ENCODE peak calls at places on chromosome 4, in four cellular contexts. B is HepG2, H is A549, E is upper lobe of left lung. I is an unnamed sample.

GRCh38 chr4:153748378-153748777 is 11.4 kb downstream of the RNF175 start:
- ATAC-seq in B (no peak), H (peak), E (no peak), I (peak)

GRCh38 chr4:98501383-98501782 is 157.0 kb downstream of the TSPAN5 start:
- ATAC-seq in B (no peak), H (no peak), E (no peak), I (no peak)

GRCh38 chr4:183746305-183747229 is 87.5 kb downstream of the TRAPPC11 start:
- ATAC-seq in B (peak), H (no peak), E (no peak), I (no peak)

GRCh38 chr4:71254451-71255012 is 84.3 kb upstream of the SLC4A4 start:
- ATAC-seq in B (no peak), H (no peak), E (no peak), I (no peak)

GRCh38 chr4:168511780-168512467 is 15.1 kb downstream of the PALLD start:
- ATAC-seq in B (no peak), H (no peak), E (no peak), I (no peak)

GRCh38 chr4:145436114-145436513 is 45.5 kb upstream of the SMAD1 start:
- ATAC-seq in B (no peak), H (no peak), E (no peak), I (no peak)

GRCh38 chr4:11847161-11847560 is 418.5 kb upstream of the HS3ST1 start:
- ATAC-seq in B (no peak), H (no peak), E (no peak), I (no peak)

GRCh38 chr4:86043755-86044592 is 315.9 kb downstream of the MAPK10 start:
- ATAC-seq in B (peak), H (peak), E (no peak), I (peak)

GRCh38 chr4:145531193-145531592 is 49.5 kb downstream of the SMAD1 start:
- ATAC-seq in B (no peak), H (no peak), E (no peak), I (no peak)

GRCh38 chr4:89915937-89916336 is 21.3 kb downstream of the MMRN1 start:
- ATAC-seq in B (no peak), H (no peak), E (no peak), I (no peak)

GRCh38 chr4:128353791-128354190 is 66.2 kb upstream of the PGRMC2 start:
- ATAC-seq in B (no peak), H (peak), E (no peak), I (no peak)

GRCh38 chr4:89156515-89156914 is 45.2 kb downstream of the TIGD2 start:
- ATAC-seq in B (no peak), H (no peak), E (no peak), I (no peak)

GRCh38 chr4:47809654-47810203 is 28.1 kb downstream of the CORIN start:
- ATAC-seq in B (no peak), H (no peak), E (no peak), I (no peak)

GRCh38 chr4:56799291-56799823 is 22.1 kb downstream of the SPINK2 start:
- ATAC-seq in B (peak), H (peak), E (no peak), I (no peak)

GRCh38 chr4:16197842-16198241 is 28.4 kb downstream of the TAPT1 start:
- ATAC-seq in B (no peak), H (no peak), E (no peak), I (no peak)

GRCh38 chr4:2686379-2687265 is 69.5 kb downstream of the TNIP2 start:
- ATAC-seq in B (no peak), H (no peak), E (no peak), I (no peak)

GRCh38 chr4:25890653-25891485 is 23.2 kb upstream of the SMIM20 start:
- ATAC-seq in B (peak), H (no peak), E (no peak), I (no peak)

GRCh38 chr4:48490012-48490679 is at the start of gene ZAR1:
- ATAC-seq in B (peak), H (no peak), E (no peak), I (peak)

GRCh38 chr4:44961001-44961755 is 234.8 kb upstream of the GNPDA2 start:
- ATAC-seq in B (no peak), H (no peak), E (no peak), I (no peak)

GRCh38 chr4:153809307-153809706 is 20.4 kb upstream of the SFRP2 start:
- ATAC-seq in B (no peak), H (no peak), E (no peak), I (no peak)

GRCh38 chr4:40514409-40515025 is 115.1 kb downstream of the RBM47 start:
- ATAC-seq in B (peak), H (peak), E (peak), I (no peak)

GRCh38 chr4:171644430-171645057 is 168.7 kb upstream of the GALNTL6 start:
- ATAC-seq in B (no peak), H (no peak), E (no peak), I (no peak)

DNA sequence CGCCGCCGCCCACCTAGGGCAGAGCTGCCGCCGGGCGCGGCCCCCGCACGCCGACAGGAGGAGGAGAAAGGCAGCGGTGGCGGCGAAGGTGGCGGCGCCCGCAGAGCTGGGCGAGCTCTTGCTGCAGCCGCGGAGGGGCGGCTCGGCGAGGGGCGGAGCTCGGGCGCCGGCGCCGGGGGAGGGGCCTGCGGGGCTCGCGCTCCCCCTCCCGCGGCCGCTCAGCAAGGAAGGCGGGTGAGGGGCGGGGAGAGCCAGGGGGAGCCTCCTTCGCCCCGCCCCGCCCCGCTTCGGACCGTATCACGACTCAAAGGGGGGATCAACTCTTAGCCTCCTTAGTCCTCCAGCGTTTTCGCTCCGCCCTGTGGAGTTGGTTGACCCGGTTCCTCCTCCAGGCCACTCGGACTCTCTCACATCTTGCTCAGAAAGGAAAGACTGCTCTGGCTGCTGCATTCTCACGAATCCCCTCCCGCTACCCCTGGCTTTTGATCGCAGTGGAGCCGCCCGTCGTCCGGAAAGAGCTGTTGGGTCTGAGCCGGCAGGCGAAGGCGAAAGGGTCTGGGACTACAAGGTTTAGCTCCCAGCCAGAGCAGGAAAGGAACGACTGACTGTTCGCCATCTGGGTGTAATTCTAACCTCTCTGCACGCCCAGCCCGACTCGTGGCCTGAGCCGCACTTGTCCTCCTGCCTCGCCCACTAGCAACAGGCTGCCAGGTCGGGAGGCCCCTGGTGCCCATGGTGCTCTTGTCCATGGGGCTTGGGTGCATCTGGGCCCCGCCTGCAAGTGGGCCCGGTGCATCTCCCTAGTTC is at the start of gene ATP8A1:
- ATAC-seq in B (peak), H (peak), E (peak), I (peak)
- TF ChIP-seq POLR2A in B (peak), H (peak), E (peak), I (peak)

GRCh38 chr4:105305019-105305836 is 158.6 kb downstream of the TET2 start:
- ATAC-seq in B (no peak), H (no peak), E (no peak), I (no peak)
- TF ChIP-seq EP300 in B (no peak), H (no peak), E (no peak), I (no peak)

DNA sequence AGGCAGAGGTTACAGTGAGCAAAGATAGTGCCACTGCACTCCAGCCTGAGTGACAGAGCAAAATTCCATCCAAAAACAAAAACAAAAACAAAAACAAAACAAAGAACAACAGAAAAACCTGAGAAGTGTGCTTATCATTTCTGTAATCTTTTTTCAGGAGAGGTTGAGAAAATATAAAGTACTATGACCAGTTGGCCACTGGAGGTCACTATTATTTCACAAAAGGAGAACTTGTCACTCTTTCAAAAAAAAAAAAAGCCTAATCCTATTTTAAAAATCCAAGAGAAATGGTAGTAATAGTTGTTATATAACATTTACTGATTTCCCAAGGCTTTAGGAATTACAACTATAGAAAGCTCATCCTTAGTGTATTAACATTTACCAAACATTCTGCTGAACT is 24.9 kb upstream of the RNF150 start:
- ATAC-seq in B (no peak), H (peak), E (no peak), I (no peak)
- TF ChIP-seq CTCF in B (peak), H (peak), E (no peak), I (peak)

GRCh38 chr4:141134586-141134985 is 1.3 kb upstream of the RNF150 start:
- ATAC-seq in B (no peak), H (no peak), E (no peak), I (no peak)

GRCh38 chr4:141132689-141133145 is 552 bp downstream of the RNF150 start:
- ATAC-seq in B (peak), H (peak), E (no peak), I (peak)

GRCh38 chr4:141134051-141134450 is 782 bp upstream of the RNF150 start:
- ATAC-seq in B (peak), H (peak), E (no peak), I (no peak)

GRCh38 chr4:141131738-141132688 is 1.3 kb downstream of the RNF150 start:
- ATAC-seq in B (peak), H (no peak), E (peak), I (peak)

GRCh38 chr4:141133146-141134006 is at the start of gene RNF150:
- ATAC-seq in B (peak), H (peak), E (peak), I (peak)
- TF ChIP-seq POLR2A in B (no peak), H (no peak), E (no peak), I (no peak)

GRCh38 chr4:147683717-147684700 is at the start of gene PRMT9:
- ATAC-seq in B (peak), H (peak), E (peak), I (peak)
- TF ChIP-seq EP300 in B (no peak), H (no peak), E (no peak), I (peak)

GRCh38 chr4:18934197-18934596 is 912.6 kb upstream of the LCORL start:
- ATAC-seq in B (no peak), H (no peak), E (no peak), I (no peak)
- TF ChIP-seq CTCF in B (no peak), H (no peak), E (no peak), I (peak)

I was measured in gastroesophageal sphincter.